ENCODE peak calls at places on chromosomes 3 and 15, in four cellular contexts. P, X, R and J are unnamed samples. For H3K4me1 and H3K36me3, the result is how much of the 10 kb centered on the place peaks cover.

GRCh38 chr3:184203526-184203925 is 17.5 kb downstream of the ABCF3 start:
- DNase-seq in R (no peak), P (no peak), X (no peak), J (no peak)

GRCh38 chr3:55075846-55076245 is 148.0 kb upstream of the LRTM1 start:
- DNase-seq in R (no peak), P (no peak), X (no peak), J (no peak)

GRCh38 chr3:30315452-30315851 is 290.9 kb upstream of the TGFBR2 start:
- DNase-seq in R (no peak), P (no peak), X (no peak), J (no peak)

GRCh38 chr15:27535445-27536129 is 563.5 kb downstream of the OCA2 start:
- DNase-seq in P (no peak), R (no peak), X (no peak), J (no peak)

GRCh38 chr3:149941186-149941585 is 29.5 kb downstream of the PFN2 start:
- DNase-seq in P (no peak), R (no peak), X (no peak), J (no peak)

GRCh38 chr3:57911588-57911987 is 96.6 kb upstream of the FLNB start:
- DNase-seq in X (no peak), P (no peak), R (no peak), J (no peak)

GRCh38 chr3:184755315-184755731 is 43.5 kb upstream of the MAGEF1 start:
- DNase-seq in P (no peak), R (no peak), X (peak), J (no peak)

GRCh38 chr3:164577667-164578066 is 500.6 kb downstream of the SI start:
- DNase-seq in R (no peak), X (no peak), P (no peak), J (no peak)

GRCh38 chr15:64681424-64682024 is 93.9 kb downstream of the RBPMS2 start:
- DNase-seq in R (no peak), P (peak), X (no peak), J (no peak)

GRCh38 chr3:37770938-37771918 is 90.5 kb upstream of the CTDSPL start:
- DNase-seq in X (peak), P (peak), R (no peak), J (peak)

GRCh38 chr15:75063338-75063737 is 39.9 kb downstream of the PPCDC start:
- DNase-seq in X (no peak), R (no peak), P (peak), J (no peak)

GRCh38 chr3:57557088-57557537 is 1.0 kb downstream of the PDE12 start:
- DNase-seq in X (no peak), R (peak), P (peak), J (no peak)

GRCh38 chr3:48157950-48158376 is 30.3 kb downstream of the CDC25A start:
- DNase-seq in P (peak), R (peak), X (peak), J (peak)

GRCh38 chr3:4850211-4850927 is 128.9 kb upstream of the BHLHE40 start:
- DNase-seq in R (peak), X (no peak), P (no peak), J (no peak)

GRCh38 chr3:111903067-111903511 is 44.0 kb downstream of the PHLDB2 start:
- DNase-seq in R (no peak), X (no peak), P (no peak), J (no peak)

GRCh38 chr3:157115069-157116006 is 44.6 kb downstream of the CCNL1 start:
- DNase-seq in X (no peak), P (peak), R (no peak), J (no peak)

GRCh38 chr3:127164615-127165014 is 28.3 kb upstream of the PRR23E start:
- DNase-seq in X (no peak), P (no peak), R (no peak), J (no peak)

GRCh38 chr15:30072630-30073029 is 10.1 kb upstream of the GOLGA8J start:
- DNase-seq in R (no peak), X (no peak), P (no peak), J (no peak)

GRCh38 chr15:90550919-90551318 is 21.2 kb downstream of the CRTC3 start:
- DNase-seq in X (no peak), P (no peak), R (no peak), J (no peak)

GRCh38 chr3:134885877-134886621 is 91.0 kb downstream of the EPHB1 start:
- DNase-seq in X (no peak), R (no peak), P (no peak), J (no peak)

GRCh38 chr3:11154036-11154952 is at the start of gene HRH1:
- DNase-seq in R (no peak), P (no peak), X (no peak), J (peak)

GRCh38 chr3:55877703-55878102 is 390.6 kb upstream of the WNT5A start:
- DNase-seq in P (no peak), R (no peak), X (no peak), J (no peak)

GRCh38 chr15:57302640-57303257 is 73.6 kb upstream of the CGNL1 start:
- DNase-seq in P (no peak), X (no peak), R (no peak), J (no peak)

GRCh38 chr15:84836859-84837258 is 19.7 kb downstream of the ALPK3 start:
- DNase-seq in X (no peak), P (no peak), R (no peak), J (no peak)

GRCh38 chr3:124295358-124295757 is 303.4 kb upstream of the ROPN1 start:
- DNase-seq in X (no peak), R (no peak), P (no peak), J (no peak)

GRCh38 chr3:149026718-149027117 is 35.4 kb downstream of the GYG1 start:
- DNase-seq in P (no peak), R (no peak), X (no peak), J (no peak)

GRCh38 chr3:124784686-124785382 is 54.6 kb downstream of the UMPS start:
- DNase-seq in P (no peak), X (peak), R (no peak), J (no peak)

GRCh38 chr3:161230621-161231195 is 9.6 kb downstream of the NMD3 start:
- DNase-seq in R (no peak), X (no peak), P (no peak), J (no peak)

GRCh38 chr3:190996376-190996775 is 133.9 kb upstream of the GMNC start:
- DNase-seq in X (no peak), R (no peak), P (no peak), J (no peak)

GRCh38 chr3:172320468-172320867 is 127.8 kb downstream of the GHSR start:
- DNase-seq in X (no peak), R (no peak), P (no peak), J (no peak)

GRCh38 chr3:35648347-35648746 is 9.0 kb downstream of the ARPP21 start:
- DNase-seq in R (no peak), X (no peak), P (no peak), J (no peak)

GRCh38 chr3:158532099-158532734 is 38.8 kb upstream of the MLF1 start:
- DNase-seq in R (peak), X (no peak), P (no peak), J (no peak)

GRCh38 chr15:32855942-32856341 is 138.1 kb downstream of the GREM1 start:
- DNase-seq in R (no peak), P (no peak), X (no peak), J (no peak)

GRCh38 chr3:138946554-138947302 is at the start of the genes FOXL2 and FOXL2NB:
- DNase-seq in X (no peak), R (no peak), P (peak), J (peak)

GRCh38 chr3:187750513-187751123 is 5.3 kb upstream of the BCL6 start:
- DNase-seq in P (peak), X (no peak), R (no peak), J (no peak)

GRCh38 chr3:83863380-83863779 is 1095.4 kb upstream of the CADM2 start:
- DNase-seq in R (no peak), P (no peak), X (no peak), J (no peak)

GRCh38 chr3:83873550-83873949 is 1085.2 kb upstream of the CADM2 start:
- DNase-seq in P (no peak), R (no peak), X (no peak), J (no peak)

GRCh38 chr3:83868909-83869567 is 1089.8 kb upstream of the CADM2 start:
- DNase-seq in P (no peak), R (no peak), X (no peak), J (no peak)
- H3K4me1 ChIP-seq in P (under half), R (under half), X (under half), J (under half)

DNA sequence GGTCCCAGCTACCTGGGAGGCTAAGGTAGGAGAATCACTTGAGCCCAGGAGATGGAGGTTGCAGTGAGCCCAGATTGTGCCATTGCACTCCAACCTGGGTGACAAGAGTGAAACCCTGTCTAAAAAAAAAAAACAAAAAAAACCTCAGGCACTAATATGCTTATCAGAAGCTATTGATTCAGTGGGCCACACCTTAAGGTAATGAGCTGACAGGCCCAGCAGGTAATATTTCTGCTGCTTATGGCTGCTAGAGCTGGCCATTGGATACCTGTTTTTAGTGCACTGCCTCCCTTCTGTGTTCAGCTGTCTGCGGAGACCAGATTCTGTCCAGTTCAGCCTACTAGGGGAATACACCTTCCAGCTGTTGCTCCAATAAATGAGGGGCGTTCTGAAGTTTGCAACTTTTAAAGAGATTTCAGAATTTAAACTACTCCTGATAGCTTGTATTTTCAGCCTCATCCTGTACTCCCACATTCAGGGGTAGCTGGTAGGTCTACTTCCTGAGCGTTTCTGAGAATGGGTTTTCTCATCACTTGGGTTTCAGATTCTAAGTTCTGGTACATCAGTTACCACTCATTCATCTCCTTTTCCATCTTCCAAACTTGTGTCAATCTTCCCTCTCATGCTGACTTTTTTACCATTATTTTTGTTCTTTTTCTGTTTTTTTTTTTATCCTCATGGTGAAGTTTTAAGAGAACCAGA is 69.0 kb downstream of the ATP11B start:
- DNase-seq in P (no peak), R (no peak), X (no peak), J (no peak)
- H3K36me3 ChIP-seq in P (under half), R (under half), X (under half), J (under half)

GRCh38 chr3:14328422-14328821 is 74.0 kb upstream of the SLC6A6 start:
- DNase-seq in R (no peak), X (no peak), P (no peak), J (no peak)
- H3K4me1 ChIP-seq in R (under half), X (under half), P (under half), J (under half)

GRCh38 chr3:32895701-32896100 is 55.7 kb upstream of the CCR4 start:
- DNase-seq in R (no peak), P (no peak), X (no peak), J (no peak)

GRCh38 chr3:32890420-32891276 is 60.8 kb upstream of the CCR4 start:
- DNase-seq in R (no peak), X (no peak), P (no peak), J (no peak)

GRCh38 chr3:32891365-32891764 is 60.1 kb upstream of the CCR4 start:
- DNase-seq in P (no peak), R (no peak), X (no peak), J (no peak)

GRCh38 chr3:32894977-32895376 is 56.5 kb upstream of the CCR4 start:
- DNase-seq in R (no peak), P (no peak), X (no peak), J (no peak)

DNA sequence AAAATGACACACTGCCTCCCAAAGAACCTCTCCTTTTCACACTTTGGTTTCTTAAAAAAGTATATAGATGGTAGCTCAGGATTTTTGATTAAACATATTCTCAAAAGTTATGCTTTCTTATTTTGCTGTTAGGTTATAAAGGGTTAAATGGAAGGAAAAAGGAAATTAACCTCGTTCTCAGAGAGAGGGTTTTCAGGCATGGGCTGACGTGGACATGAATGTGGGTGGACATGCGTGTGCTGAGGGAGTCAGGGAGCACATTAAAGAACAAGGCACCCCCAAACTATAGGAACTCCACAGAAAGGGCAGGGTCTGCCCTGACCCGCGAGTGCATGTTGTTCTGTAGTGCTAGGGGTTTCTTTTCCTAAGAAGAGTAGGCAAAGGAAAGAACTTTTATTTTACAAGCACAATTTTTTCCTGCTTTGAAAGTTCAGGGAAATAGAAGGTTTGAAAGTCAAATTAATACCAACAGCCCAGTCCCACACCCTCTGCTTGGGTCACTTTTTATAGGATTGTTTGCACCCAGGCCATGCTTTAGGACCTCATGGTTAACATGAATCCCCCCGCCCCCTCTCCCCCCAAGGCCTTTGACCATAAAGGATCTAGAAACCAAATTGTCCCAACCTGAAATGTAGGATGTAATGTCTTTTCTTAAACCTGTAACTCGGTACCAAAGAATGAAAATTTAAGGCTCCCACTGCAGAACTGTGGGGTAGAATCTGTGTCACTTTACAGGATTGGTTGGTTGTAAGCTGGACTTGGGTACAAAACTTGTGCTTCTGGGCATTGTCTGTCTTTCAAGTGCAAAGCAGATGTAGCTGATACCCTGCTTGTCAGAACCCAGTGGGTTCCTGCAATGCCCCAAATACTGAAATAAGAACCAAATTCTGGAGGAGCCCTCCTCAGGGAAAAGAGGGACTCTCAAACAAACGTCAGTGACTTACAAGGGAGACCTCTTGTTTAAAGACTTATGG is 58.5 kb upstream of the CCR4 start:
- DNase-seq in X (no peak), R (no peak), P (no peak), J (no peak)
- H3K36me3 ChIP-seq in X (under half), R (under half), P (under half), J (under half)

GRCh38 chr3:69647710-69648109 is 91.6 kb upstream of the MITF start:
- DNase-seq in P (no peak), R (no peak), X (no peak), J (no peak)

GRCh38 chr3:69647081-69647480 is 92.2 kb upstream of the MITF start:
- DNase-seq in R (no peak), X (no peak), P (no peak), J (no peak)

GRCh38 chr3:69649120-69649519 is 90.1 kb upstream of the MITF start:
- DNase-seq in R (no peak), X (no peak), P (no peak), J (no peak)

GRCh38 chr3:69651765-69652164 is 87.5 kb upstream of the MITF start:
- DNase-seq in R (no peak), P (no peak), X (no peak), J (no peak)

DNA sequence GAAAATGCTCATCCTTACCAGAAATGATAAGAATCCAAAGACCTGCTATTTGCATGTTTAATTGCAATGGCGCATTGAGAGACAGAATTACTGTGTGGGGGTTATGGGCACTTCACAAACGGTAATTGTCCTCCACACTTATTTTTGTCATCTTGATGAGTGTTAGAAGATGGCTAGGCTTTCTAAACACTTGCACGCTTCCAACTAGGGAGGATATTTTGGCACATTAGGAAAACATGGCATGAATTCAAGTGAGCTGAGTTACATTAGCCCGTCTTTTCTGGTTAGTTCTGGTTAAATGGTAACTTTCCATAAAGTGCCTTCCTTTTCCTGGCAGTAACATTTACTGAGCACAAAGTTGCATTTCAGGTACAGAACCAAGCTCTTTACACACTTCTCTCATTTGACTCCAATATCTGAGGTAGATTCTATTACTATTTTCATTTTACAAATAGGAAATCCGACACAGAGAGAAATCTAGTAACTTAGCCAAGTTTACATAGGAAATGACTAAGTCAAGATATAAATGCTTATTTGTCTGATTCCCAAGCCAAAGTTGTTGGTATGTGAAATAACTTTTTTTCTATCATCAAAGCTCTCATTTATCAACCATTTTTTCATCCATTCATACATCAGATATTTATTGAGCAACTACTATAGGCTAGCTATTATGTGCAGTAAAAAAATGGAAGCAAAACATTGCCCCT is 89.4 kb upstream of the MITF start:
- DNase-seq in X (no peak), R (no peak), P (no peak), J (no peak)
- H3K4me1 ChIP-seq in X (under half), R (under half), P (under half), J (under half)

GRCh38 chr3:197111685-197112084 is 82.1 kb upstream of the MELTF start:
- DNase-seq in X (no peak), P (no peak), R (no peak), J (no peak)

GRCh38 chr3:197117107-197117506 is 87.5 kb upstream of the MELTF start:
- DNase-seq in R (no peak), X (no peak), P (no peak), J (no peak)

GRCh38 chr3:197114007-197114406 is 84.4 kb upstream of the MELTF start:
- DNase-seq in R (no peak), X (no peak), P (no peak), J (no peak)
- H3K36me3 ChIP-seq in R (under half), X (under half), P (under half), J (under half)

DNA sequence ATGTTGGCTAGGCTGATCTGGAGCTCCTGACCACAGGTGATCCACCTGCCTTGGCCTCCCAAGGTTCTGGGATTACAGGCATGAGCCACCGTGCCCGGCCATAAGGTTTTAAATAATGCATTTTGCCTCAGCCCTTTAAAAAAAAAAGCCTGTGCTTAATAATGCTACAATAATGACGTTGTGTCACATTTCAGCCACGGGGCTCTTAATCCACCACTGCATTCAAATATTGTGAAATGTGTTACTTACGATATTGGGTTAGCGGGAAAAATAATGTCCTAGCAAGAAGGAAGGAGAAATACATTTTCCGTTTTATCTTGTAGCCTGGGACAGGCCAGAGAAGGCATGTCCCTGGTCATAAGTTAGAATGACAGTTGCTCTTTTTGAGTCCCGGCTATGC is 17.6 kb downstream of the PAQR5 start:
- DNase-seq in R (no peak), P (no peak), X (no peak), J (no peak)
- H3K4me1 ChIP-seq in R (under half), P (under half), X (under half), J (under half)

GRCh38 chr3:69941439-69942176 is 57.9 kb upstream of the SAMMSON start:
- DNase-seq in X (no peak), R (no peak), P (no peak), J (no peak)
- H3K36me3 ChIP-seq in X (under half), R (under half), P (under half), J (under half)

GRCh38 chr3:129597087-129597791 is 9.2 kb downstream of the PLXND1 start:
- DNase-seq in P (no peak), R (no peak), X (peak), J (peak)
- H3K4me1 ChIP-seq in P (under half), R (under half), X (under half), J (under half)